ENCODE peak calls at places on chromosomes 4 and X, in eight cellular contexts. C is activated T-cell treated with anti-CD3 and anti-CD28 coated beads, Interleukin-2, amount 50 U/mL, for 4 hours; K is ovary; P is activated naive CD8-positive, alpha-beta T cell treated with anti-CD3 and anti-CD28 coated beads for 36 hours; I is kidney tubule cell; E is NCI-H345; D is body of pancreas; U is BJ. T is an unnamed sample.

GRCh38 chrX:53268173-53268572 is 13.2 kb downstream of the IQSEC2 start:
- DNase-seq in C (no peak), P (no peak), D (no peak), K (no peak), I (no peak), U (no peak), E (no peak), T (no peak)

GRCh38 chrX:55715847-55716246 is 1.7 kb upstream of the RRAGB start:
- DNase-seq in U (no peak), C (no peak), K (no peak), D (no peak), E (peak), I (no peak), P (peak), T (no peak)

GRCh38 chr4:142331646-142332045 is 514.5 kb downstream of the INPP4B start:
- DNase-seq in C (no peak), D (no peak), K (no peak), U (peak), P (no peak), E (no peak), I (no peak), T (no peak)

GRCh38 chrX:101658661-101659477 is 781 bp downstream of the ARMCX2 start:
- DNase-seq in I (peak), K (peak), P (peak), E (peak), D (peak), C (peak), U (no peak), T (peak)

GRCh38 chrX:57817302-57817701 is 93.0 kb downstream of the ZXDA start:
- DNase-seq in K (no peak), I (peak), D (no peak), E (peak), C (no peak), P (no peak), U (no peak), T (no peak)

GRCh38 chrX:21354725-21355124 is 19.5 kb upstream of the CNKSR2 start:
- DNase-seq in K (no peak), I (no peak), U (no peak), P (no peak), E (no peak), C (no peak), D (no peak), T (no peak)

GRCh38 chrX:106933538-106933961 is 13.3 kb downstream of the CLDN2 start:
- DNase-seq in C (no peak), K (peak), D (peak), P (no peak), E (no peak), U (no peak), I (peak), T (no peak)

GRCh38 chrX:46310815-46311497 is 234.3 kb downstream of the ZNF674 start:
- DNase-seq in I (peak), D (no peak), E (no peak), P (no peak), C (no peak), U (no peak), K (no peak), T (no peak)

GRCh38 chr4:108149588-108150380 is 18.9 kb downstream of the LEF1 start:
- DNase-seq in K (no peak), C (no peak), P (no peak), D (no peak), E (no peak), I (no peak), U (peak), T (no peak)

GRCh38 chrX:45758738-45759397 is 558.2 kb upstream of the DIPK2B start:
- DNase-seq in E (no peak), P (peak), I (peak), C (no peak), K (no peak), U (no peak), D (no peak), T (no peak)

GRCh38 chr4:76485450-76485849 is 50.4 kb downstream of the SHROOM3 start:
- DNase-seq in D (peak), U (no peak), P (no peak), I (no peak), E (peak), K (no peak), C (no peak), T (no peak)

GRCh38 chr4:53907772-53908171 is 156.6 kb downstream of the CHIC2 start:
- DNase-seq in C (no peak), I (no peak), P (no peak), E (no peak), K (no peak), U (no peak), D (no peak), T (no peak)

GRCh38 chrX:139126493-139126892 is 404.0 kb upstream of the F9 start:
- DNase-seq in I (peak), C (no peak), K (no peak), U (no peak), P (peak), E (no peak), D (peak), T (no peak)

GRCh38 chrX:134718329-134719317 is 60.4 kb upstream of the PLAC1 start:
- DNase-seq in C (no peak), D (peak), K (peak), P (peak), I (peak), E (no peak), U (peak), T (no peak)

GRCh38 chrX:581066-581465 is 49.5 kb upstream of the SHOX start:
- DNase-seq in D (no peak), U (no peak), P (no peak), K (no peak), E (no peak), C (no peak), I (no peak), T (no peak)

GRCh38 chrX:27883468-27884092 is 75.8 kb downstream of the MAGEB10 start:
- DNase-seq in K (no peak), U (no peak), C (no peak), I (peak), P (no peak), E (no peak), D (no peak), T (no peak)

GRCh38 chr4:89509708-89510269 is 202.2 kb upstream of the GPRIN3 start:
- DNase-seq in D (no peak), E (no peak), I (no peak), K (no peak), P (no peak), C (no peak), U (peak), T (no peak)

GRCh38 chr4:124414641-124415040 is 297.9 kb downstream of the ANKRD50 start:
- DNase-seq in P (no peak), C (no peak), U (no peak), E (no peak), I (no peak), K (no peak), D (no peak), T (no peak)

GRCh38 chr4:105246712-105247111 is 100.0 kb downstream of the TET2 start:
- DNase-seq in I (no peak), K (no peak), U (peak), E (no peak), C (no peak), P (no peak), D (no peak), T (no peak)

GRCh38 chr4:182449186-182449880 is 206.1 kb downstream of the TENM3 start:
- DNase-seq in D (no peak), C (no peak), K (no peak), I (peak), E (peak), U (no peak), P (no peak), T (no peak)

GRCh38 chr4:4696521-4696920 is 154.7 kb upstream of the STX18 start:
- DNase-seq in U (no peak), P (no peak), K (no peak), C (no peak), E (no peak), I (no peak), D (no peak), T (no peak)

GRCh38 chr4:121256346-121256745 is 92.2 kb upstream of the TNIP3 start:
- DNase-seq in K (no peak), P (peak), I (peak), D (no peak), E (no peak), U (peak), C (peak), T (no peak)

GRCh38 chrX:44871114-44871645 is 1.8 kb upstream of the KDM6A start:
- DNase-seq in C (no peak), E (no peak), P (no peak), I (peak), U (no peak), D (peak), K (no peak), T (no peak)

GRCh38 chr4:165324203-165324917 is 3.1 kb upstream of the MSMO1 start:
- DNase-seq in K (no peak), C (no peak), U (no peak), E (no peak), I (no peak), D (no peak), P (no peak), T (no peak)

GRCh38 chr4:165461176-165461835 is 82.5 kb downstream of the CPE start:
- DNase-seq in I (peak), C (no peak), P (no peak), E (no peak), D (no peak), U (peak), K (peak), T (no peak)

GRCh38 chr4:1658146-1658545 is 26.0 kb downstream of the FAM53A start:
- DNase-seq in U (no peak), E (no peak), I (no peak), C (no peak), K (no peak), D (no peak), P (no peak), T (no peak)

GRCh38 chrX:103674531-103675454 is 11.7 kb downstream of the MORF4L2 start:
- DNase-seq in U (no peak), C (no peak), P (no peak), I (no peak), D (no peak), E (no peak), K (no peak), T (no peak)

GRCh38 chrX:41333994-41334865 is at the start of gene DDX3X:
- DNase-seq in D (peak), C (peak), U (peak), I (peak), K (peak), P (peak), E (peak), T (peak)

GRCh38 chr4:168854216-168854921 is 155.7 kb downstream of the CBR4 start:
- DNase-seq in P (no peak), E (no peak), D (no peak), U (no peak), C (no peak), I (no peak), K (no peak), T (no peak)

GRCh38 chr4:73816814-73817213 is 19.7 kb upstream of the CXCL6 start:
- DNase-seq in E (no peak), D (no peak), K (no peak), U (peak), C (no peak), P (no peak), I (peak), T (no peak)

GRCh38 chr4:146650034-146650433 is 11.3 kb downstream of the POU4F2 start:
- DNase-seq in U (no peak), C (no peak), D (no peak), I (no peak), E (no peak), P (no peak), K (no peak), T (no peak)

T was measured in aorta.